ENCODE peak calls at places on chromosomes 12 and 14, in four cellular contexts. F is HL-60, U is K562, K is GM12878. I is an unnamed sample.

GRCh38 chr14:31092160-31092708 is 66.1 kb upstream of the STRN3 start:
- DNase-seq in F (no peak), U (no peak), K (no peak), I (no peak)

GRCh38 chr12:16323010-16323409 is 24.4 kb upstream of the MGST1 start:
- DNase-seq in F (no peak), U (no peak), K (no peak), I (no peak)

GRCh38 chr14:41609704-41610183 is 3.1 kb downstream of the LRFN5 start:
- DNase-seq in F (no peak), U (no peak), K (no peak), I (no peak)

GRCh38 chr12:122842505-122843405 is 7.5 kb downstream of the HIP1R start:
- DNase-seq in F (no peak), U (peak; percentile 44), K (no peak), I (peak; percentile 24)

GRCh38 chr12:71469235-71469873 is 29.8 kb downstream of the LGR5 start:
- DNase-seq in F (no peak), U (peak; percentile 39), K (no peak), I (no peak)

GRCh38 chr12:124758266-124759200 is 105.1 kb downstream of the SCARB1 start:
- DNase-seq in F (no peak), U (no peak), K (no peak), I (no peak)

GRCh38 chr12:25241171-25242020 is 9.3 kb downstream of the KRAS start:
- DNase-seq in F (peak; percentile 7), U (no peak), K (no peak), I (no peak)

GRCh38 chr14:42918615-42919014 is 1311.9 kb downstream of the LRFN5 start:
- DNase-seq in F (no peak), U (no peak), K (no peak), I (no peak)

GRCh38 chr12:6961695-6962284 is 8.7 kb downstream of the PHB2 start:
- DNase-seq in F (peak; percentile 86), U (peak; percentile 82), K (no peak), I (no peak)

GRCh38 chr14:102540310-102541028 is 30.9 kb upstream of the ANKRD9 start:
- DNase-seq in F (no peak), U (no peak), K (no peak), I (no peak)

GRCh38 chr12:75634244-75635222 is 123.1 kb upstream of the KRR1 start:
- DNase-seq in F (no peak), U (no peak), K (no peak), I (no peak)

GRCh38 chr14:95523051-95523817 is 6.8 kb upstream of the SYNE3 start:
- DNase-seq in F (peak; percentile 64), U (peak; percentile 42), K (no peak), I (no peak)

GRCh38 chr14:69320581-69321365 is 60.8 kb downstream of the GALNT16 start:
- DNase-seq in F (no peak), U (no peak), K (no peak), I (no peak)

DNA sequence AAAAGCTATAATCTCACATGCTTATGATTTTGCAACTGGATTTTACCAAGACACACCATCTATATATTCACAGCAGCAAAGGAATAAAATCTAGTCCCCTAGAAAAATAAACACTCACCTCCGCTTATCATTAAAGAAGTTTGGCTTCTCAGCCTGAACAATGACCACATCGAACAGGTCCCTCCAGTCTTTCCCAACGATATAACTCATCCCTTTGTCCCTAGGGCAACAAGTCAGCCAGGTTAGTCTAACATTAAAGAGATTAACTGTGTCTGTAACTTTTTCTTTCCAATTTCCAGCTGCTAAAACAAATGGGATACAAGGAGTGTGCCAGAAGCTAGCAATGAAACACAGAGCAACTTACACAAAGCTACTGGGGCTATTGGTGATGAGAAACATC is 48.0 kb downstream of the NT5DC3 start:
- DNase-seq in F (no peak), U (no peak), K (no peak), I (no peak)
- TF ChIP-seq SPI1 in F (no peak), U (no peak), K (no peak), I (no peak)

GRCh38 chr12:113948151-113948914 is 17.8 kb downstream of the RBM19 start:
- DNase-seq in F (no peak), U (no peak), K (no peak), I (no peak)

GRCh38 chr12:113950873-113951272 is 15.3 kb downstream of the RBM19 start:
- DNase-seq in F (no peak), U (no peak), K (no peak), I (no peak)

GRCh38 chr12:113946175-113946574 is 19.9 kb downstream of the RBM19 start:
- DNase-seq in F (no peak), U (no peak), K (no peak), I (no peak)

GRCh38 chr12:113945174-113946173 is 20.7 kb downstream of the RBM19 start:
- DNase-seq in F (no peak), U (no peak), K (no peak), I (no peak)

DNA sequence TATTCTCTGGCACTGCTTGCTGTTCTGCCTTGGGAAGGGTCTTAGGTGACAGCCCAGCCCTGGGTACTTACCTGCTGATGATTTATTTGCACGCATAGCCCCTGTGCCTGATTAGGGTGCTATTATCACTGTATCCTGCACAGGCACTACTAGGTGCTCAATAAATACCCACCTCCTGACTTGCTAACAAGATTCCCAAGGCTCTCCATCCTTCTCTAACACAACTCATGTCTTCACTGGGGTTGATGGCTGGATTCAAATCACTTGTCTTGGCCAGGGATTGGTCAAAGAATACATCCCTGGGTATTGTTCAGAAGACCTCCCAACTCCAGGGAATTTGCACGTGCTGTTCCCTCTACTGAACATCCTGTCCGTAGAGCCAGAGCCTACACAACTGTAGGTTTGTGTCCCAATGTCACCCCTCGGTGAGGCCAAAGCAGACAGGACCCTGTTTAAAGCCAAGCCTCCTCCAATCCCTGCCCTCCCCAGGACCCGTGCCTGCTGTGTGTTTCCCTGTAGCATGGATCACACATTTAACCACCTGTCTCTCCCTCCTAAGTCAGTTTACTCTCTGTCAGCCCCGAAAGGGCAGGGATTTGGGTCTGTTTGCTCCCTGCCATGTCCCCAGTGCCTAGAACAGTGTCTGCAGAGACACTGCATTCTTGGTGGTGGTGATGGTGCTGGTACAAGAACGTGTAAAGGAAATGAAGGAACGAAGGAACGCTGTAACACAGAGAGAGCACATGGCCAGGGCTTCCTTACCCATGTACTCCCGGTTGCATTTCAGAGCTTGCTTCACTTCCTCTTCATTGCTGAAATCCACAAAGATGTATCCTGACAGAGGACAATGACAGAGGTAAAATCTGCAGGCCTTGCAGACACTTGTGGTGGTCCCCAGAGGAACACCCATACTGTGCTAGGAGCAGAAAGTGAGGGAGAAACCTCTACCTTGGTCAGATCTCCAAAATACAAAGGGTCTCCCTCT is 16.5 kb downstream of the RBM19 start:
- DNase-seq in F (peak; percentile 80), U (no peak), K (no peak), I (no peak)
- TF ChIP-seq SPI1 in F (peak; percentile 80), U (no peak), K (no peak), I (no peak)

DNA sequence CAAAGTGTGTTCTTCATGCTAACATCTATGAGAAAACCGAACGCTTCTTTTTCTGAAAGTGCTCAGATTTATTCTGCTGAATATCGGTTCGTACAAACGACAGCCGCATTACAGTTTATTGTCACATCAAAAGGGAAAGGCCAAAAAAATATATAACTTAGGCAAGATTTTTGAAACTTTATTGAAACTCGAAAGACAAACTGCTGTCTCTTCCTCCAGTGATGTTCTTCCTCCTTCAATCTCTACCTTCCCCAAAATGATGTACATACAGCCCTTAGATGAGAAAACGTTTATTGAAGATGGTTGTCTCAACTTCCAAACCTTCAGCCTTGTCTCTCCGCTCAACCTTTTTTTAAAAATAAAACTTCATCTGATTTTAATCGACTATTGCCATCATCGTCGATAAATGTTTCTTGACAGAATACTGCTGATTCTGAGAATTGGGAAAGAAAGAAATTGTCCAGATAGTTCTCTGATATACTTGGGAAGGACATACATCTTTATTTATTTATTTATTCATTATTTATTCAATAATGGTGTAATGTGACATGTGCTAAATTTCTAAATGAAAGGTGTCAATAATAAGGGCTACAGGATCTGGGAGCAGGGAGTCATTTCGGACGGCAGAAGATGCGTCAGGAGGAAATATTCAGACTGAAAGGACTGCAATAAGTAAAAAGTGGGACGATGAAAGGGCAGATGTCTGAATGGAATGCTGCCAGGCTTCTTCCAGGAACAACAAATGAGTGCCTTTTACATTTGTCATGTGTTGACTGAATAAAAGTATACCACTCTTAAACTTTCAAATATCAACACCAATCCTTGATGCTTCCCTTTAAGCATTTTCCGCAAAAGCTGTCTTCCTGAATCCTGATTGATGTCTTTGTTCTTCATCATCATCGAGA is 816 bp upstream of the MDM1 start:
- DNase-seq in F (no peak), U (no peak), K (no peak), I (no peak)
- TF ChIP-seq SPI1 in F (no peak), U (no peak), K (no peak), I (no peak)

GRCh38 chr12:30643366-30643765 is 52.3 kb downstream of the IPO8 start:
- DNase-seq in F (no peak), U (no peak), K (no peak), I (no peak)
- TF ChIP-seq SPI1 in F (no peak), U (no peak), K (no peak), I (no peak)

DNA sequence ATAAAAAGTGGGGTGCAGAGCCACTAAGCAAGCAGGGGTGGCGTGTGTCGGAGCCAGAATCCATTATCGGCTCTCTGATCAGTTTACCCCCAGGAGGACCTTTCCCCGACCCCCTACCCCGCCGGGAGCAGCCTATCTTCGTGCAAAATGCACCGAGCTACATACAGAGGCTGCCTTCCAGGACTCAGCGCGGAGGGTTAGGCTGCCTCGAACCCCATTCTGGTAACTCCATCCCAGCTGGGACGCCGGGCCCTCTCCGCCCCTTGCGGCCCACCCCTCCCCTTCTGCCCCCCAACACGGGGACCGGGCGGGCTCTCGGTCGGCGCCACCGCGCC is 12.2 kb upstream of the MAP3K9 start:
- DNase-seq in F (no peak), U (no peak), K (no peak), I (no peak)
- TF ChIP-seq SPI1 in F (no peak), U (no peak), K (no peak), I (no peak)

GRCh38 chr12:95848575-95849388 is 10.0 kb upstream of the SNRPF start:
- DNase-seq in F (no peak), U (no peak), K (no peak), I (no peak)
- TF ChIP-seq SPI1 in F (no peak), U (no peak), K (no peak), I (no peak)

DNA sequence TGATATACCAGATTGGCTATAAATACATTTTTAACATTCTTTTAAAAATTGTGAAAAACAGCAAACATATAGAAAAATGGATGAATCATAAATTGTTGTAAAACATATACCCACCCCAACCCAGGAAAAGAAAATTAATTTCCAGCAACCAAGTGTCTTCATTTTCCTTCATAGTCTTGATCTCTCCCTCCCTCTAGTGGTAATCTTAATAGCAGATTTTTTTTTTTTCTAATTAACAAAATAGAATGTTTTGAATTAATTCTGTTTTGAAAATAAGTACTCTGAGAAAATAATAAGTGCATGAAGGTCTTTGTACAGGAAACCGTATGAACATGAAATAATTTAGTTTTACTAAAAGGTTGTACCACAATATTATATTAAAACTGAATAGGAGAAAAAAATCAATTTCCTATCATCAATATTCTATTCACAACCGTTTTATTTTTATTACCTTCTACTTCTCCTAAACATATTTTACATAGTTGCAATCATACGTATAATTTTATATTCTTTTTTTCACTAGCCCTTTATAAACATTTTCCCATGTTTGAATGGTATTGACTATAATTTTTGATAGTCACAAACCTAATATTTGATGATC is 7.0 kb downstream of the ETNK1 start:
- DNase-seq in F (no peak), U (no peak), K (no peak), I (no peak)
- TF ChIP-seq SPI1 in F (no peak), U (no peak), K (no peak), I (no peak)

GRCh38 chr14:55117816-55118441 is 11.1 kb upstream of the LGALS3 start:
- DNase-seq in F (peak; percentile 97), U (no peak), K (no peak), I (no peak)
- TF ChIP-seq SPI1 in F (peak; percentile 91), U (peak; percentile 50), K (no peak), I (no peak)

GRCh38 chr14:58426819-58427288 is 477 bp downstream of the TIMM9 start:
- DNase-seq in F (peak; percentile 68), U (peak; percentile 55), K (no peak), I (no peak)
- TF ChIP-seq SPI1 in F (no peak), U (no peak), K (no peak), I (no peak)